ENCODE peak calls at places on chromosomes 2 and 18, in five cellular contexts. H is SK-N-SH, F is K562, E is HepG2, I is GM12878. M is an unnamed sample.
A peak's percentile ranks its signal among the peaks of the same experiment; 100 is the strongest.

GRCh38 chr18:76824136-76824676 is 1.8 kb downstream of the ZNF236 start:
- DNase-seq in H (no peak), F (no peak), E (no peak), I (no peak), M (no peak)

GRCh38 chr18:10142496-10143160 is 228.8 kb downstream of the VAPA start:
- DNase-seq in H (no peak), F (no peak), E (no peak), I (no peak), M (peak; percentile 31)

GRCh38 chr2:38690499-38691420 is 24.8 kb downstream of the GALM start:
- DNase-seq in H (peak; percentile 40), F (peak; percentile 78), E (peak; percentile 85), I (no peak), M (peak; percentile 97)

GRCh38 chr2:119223521-119224390 is at the start of gene STEAP3:
- DNase-seq in H (peak; percentile 93), F (peak; percentile 97), E (peak; percentile 74), I (no peak), M (peak; percentile 35)

GRCh38 chr2:80548469-80548868 is 243.9 kb upstream of the LRRTM1 start:
- DNase-seq in H (no peak), F (no peak), E (no peak), I (no peak), M (no peak)

GRCh38 chr2:667332-668000 is 9.7 kb downstream of the TMEM18 start:
- DNase-seq in H (peak; percentile 76), F (peak; percentile 44), E (peak; percentile 58), I (no peak), M (peak; percentile 85)

GRCh38 chr2:176614049-176614448 is 344.8 kb downstream of the MTX2 start:
- DNase-seq in H (no peak), F (no peak), E (no peak), I (no peak), M (no peak)

GRCh38 chr2:135820003-135820618 is 16.9 kb downstream of the LCT start:
- DNase-seq in H (no peak), F (no peak), E (no peak), I (peak; percentile 48), M (peak; percentile 72)

GRCh38 chr2:215830313-215830712 is 183.0 kb downstream of the MREG start:
- DNase-seq in H (no peak), F (peak; percentile 71), E (peak; percentile 55), I (no peak), M (peak; percentile 67)

GRCh38 chr18:6976935-6977334 is 140.7 kb downstream of the LAMA1 start:
- DNase-seq in H (no peak), F (no peak), E (no peak), I (no peak), M (no peak)

GRCh38 chr18:49849331-49850217 is 36.2 kb upstream of the ACAA2 start:
- DNase-seq in H (no peak), F (peak; percentile 24), E (peak; percentile 42), I (no peak), M (peak; percentile 92)

GRCh38 chr2:201353116-201353515 is 4.0 kb downstream of the FLACC1 start:
- DNase-seq in H (no peak), F (no peak), E (no peak), I (no peak), M (peak; percentile 71)

GRCh38 chr2:188245230-188245629 is 46.4 kb upstream of the GULP1 start:
- DNase-seq in H (no peak), F (no peak), E (no peak), I (no peak), M (no peak)

GRCh38 chr2:10329880-10330699 is 27.4 kb downstream of the HPCAL1 start:
- DNase-seq in H (no peak), F (no peak), E (peak; percentile 78), I (no peak), M (peak; percentile 67)

GRCh38 chr2:215439980-215440512 is 4.2 kb upstream of the FN1 start:
- DNase-seq in H (no peak), F (no peak), E (peak; percentile 69), I (no peak), M (no peak)

GRCh38 chr2:145464901-145465300 is 945.0 kb upstream of the ZEB2 start:
- DNase-seq in H (no peak), F (no peak), E (no peak), I (no peak), M (no peak)

GRCh38 chr18:79511271-79511670 is 115.5 kb downstream of the NFATC1 start:
- DNase-seq in H (no peak), F (no peak), E (no peak), I (no peak), M (no peak)

GRCh38 chr2:27075219-27075871 is 3.1 kb upstream of the EMILIN1 start:
- DNase-seq in H (peak; percentile 71), F (peak; percentile 47), E (no peak), I (peak; percentile 46), M (peak; percentile 26)

GRCh38 chr2:74008761-74009395 is 24.2 kb downstream of the TET3 start:
- DNase-seq in H (no peak), F (no peak), E (no peak), I (no peak), M (no peak)

GRCh38 chr2:584863-585823 is 92.1 kb downstream of the TMEM18 start:
- DNase-seq in H (no peak), F (no peak), E (no peak), I (no peak), M (no peak)

GRCh38 chr18:8424917-8425725 is 184.1 kb upstream of the RAB12 start:
- DNase-seq in H (peak; percentile 66), F (no peak), E (peak; percentile 13), I (no peak), M (peak; percentile 75)

GRCh38 chr2:154699560-154699901 is 1.0 kb downstream of the KCNJ3 start:
- DNase-seq in H (no peak), F (no peak), E (no peak), I (no peak), M (no peak)

GRCh38 chr2:127664065-127664894 is 11.1 kb downstream of the LIMS2 start:
- DNase-seq in H (no peak), F (no peak), E (no peak), I (no peak), M (no peak)

GRCh38 chr18:40810371-40810770 is 1144.7 kb upstream of the PIK3C3 start:
- DNase-seq in H (no peak), F (no peak), E (no peak), I (no peak), M (peak; percentile 51)

GRCh38 chr2:27095745-27096651 is 9.4 kb downstream of the KHK start:
- DNase-seq in H (peak; percentile 91), F (peak; percentile 77), E (peak; percentile 97), I (no peak), M (peak; percentile 57)

GRCh38 chr2:23524261-23524706 is 139.3 kb downstream of the KLHL29 start:
- DNase-seq in H (no peak), F (no peak), E (no peak), I (no peak), M (peak; percentile 62)

GRCh38 chr2:80364511-80365212 is 60.1 kb upstream of the LRRTM1 start:
- DNase-seq in H (no peak), F (no peak), E (no peak), I (no peak), M (no peak)

GRCh38 chr2:13662055-13662454 is 945.3 kb downstream of the TRIB2 start:
- DNase-seq in H (no peak), F (no peak), E (no peak), I (no peak), M (peak; percentile 27)

GRCh38 chr2:227817940-227818568 is 4.4 kb downstream of the CCL20 start:
- DNase-seq in H (peak; percentile 4), F (no peak), E (peak; percentile 95), I (peak; percentile 45), M (peak; percentile 100)

GRCh38 chr2:70906022-70906421 is 29.7 kb upstream of the ATP6V1B1 start:
- DNase-seq in H (no peak), F (no peak), E (no peak), I (no peak), M (no peak)
- H3K27me3 ChIP-seq in H (no peaks in the 10 kb centered on the region), F (peaks cover 46% of the 10 kb centered on the region), E (no peaks in the 10 kb centered on the region), I (peaks cover 50% of the 10 kb centered on the region), M (peaks cover 8% of the 10 kb centered on the region)

DNA sequence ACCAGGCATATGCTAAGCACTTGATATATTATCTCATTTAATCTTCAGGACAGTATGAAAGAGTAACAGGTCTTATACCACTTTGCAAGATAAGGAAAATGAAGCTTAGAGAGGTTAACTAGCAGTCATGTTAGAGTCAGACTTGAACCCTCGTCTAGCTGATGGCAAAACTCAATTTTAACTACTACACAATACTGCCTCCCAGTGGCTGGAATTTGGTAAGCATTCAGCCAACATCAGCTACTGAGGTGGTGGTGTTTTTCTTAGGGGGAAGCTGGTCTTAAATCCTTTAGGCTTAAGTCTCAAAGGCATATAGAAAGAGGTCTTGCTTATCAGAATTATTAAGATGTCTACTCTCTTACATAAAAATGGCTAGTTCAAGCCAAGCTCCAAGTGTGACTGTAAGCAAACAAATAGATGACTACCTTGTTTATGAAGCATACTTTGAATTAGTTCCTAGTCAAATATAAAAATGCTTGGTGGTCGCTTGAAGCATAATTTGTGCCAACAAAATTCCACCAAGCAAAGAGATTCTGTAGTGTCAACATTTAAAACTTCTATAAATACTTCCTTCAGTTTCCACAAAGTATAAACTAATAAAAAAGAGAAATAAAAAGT is 325.4 kb upstream of the FIGN start:
- DNase-seq in H (peak; percentile 14), F (peak; percentile 6), E (peak; percentile 53), I (peak; percentile 13), M (peak; percentile 21)
- TF ChIP-seq SMC3 in H (peak; percentile 57), F (no peak), E (peak; percentile 72), I (peak; percentile 81), M (peak; percentile 59)

DNA sequence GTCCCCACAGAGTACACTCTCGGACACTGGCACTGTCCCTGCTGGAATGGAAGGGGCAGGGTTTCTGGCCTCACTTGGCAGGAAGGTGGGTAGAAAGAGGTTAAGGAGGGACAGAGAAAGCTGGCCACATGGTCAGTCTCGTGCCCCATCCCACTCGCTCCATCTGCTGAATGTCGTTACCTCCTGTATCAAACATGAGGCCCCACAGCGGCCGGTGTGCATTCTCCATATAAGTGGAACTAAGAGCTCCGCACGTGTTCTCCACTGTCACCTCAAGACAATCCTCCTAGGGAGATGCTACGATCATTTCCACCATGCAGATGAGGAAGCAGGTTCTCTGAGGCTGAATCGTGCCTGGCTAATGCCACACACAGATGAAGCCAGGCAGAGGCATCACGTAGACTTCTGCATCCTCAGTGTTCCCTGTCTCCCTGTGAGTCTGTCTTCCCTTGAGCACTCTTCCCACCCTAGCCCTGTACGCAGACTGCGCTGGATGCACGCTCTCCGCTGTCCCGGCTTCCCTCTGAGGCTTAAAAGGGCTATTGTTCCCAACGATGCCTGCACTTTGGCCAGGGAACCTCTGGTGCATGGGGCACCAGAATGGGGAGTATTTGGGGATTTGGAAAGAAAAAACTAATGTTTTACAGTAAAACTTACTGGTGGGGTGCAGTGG is 35.1 kb downstream of the MAL start:
- DNase-seq in H (no peak), F (no peak), E (peak; percentile 60), I (no peak), M (no peak)
- H3K27me3 ChIP-seq in H (peaks cover 66% of the 10 kb centered on the region), F (peaks cover 18% of the 10 kb centered on the region), E (peaks cover 5% of the 10 kb centered on the region), I (no peaks in the 10 kb centered on the region), M (peaks cover 31% of the 10 kb centered on the region)

GRCh38 chr2:179677746-179678505 is 183.5 kb downstream of the ZNF385B start:
- DNase-seq in H (no peak), F (no peak), E (no peak), I (no peak), M (no peak)
- TF ChIP-seq SMC3 in H (no peak), F (no peak), E (no peak), I (no peak), M (no peak)

GRCh38 chr2:240814280-240814679 is 5.7 kb downstream of the KIF1A start:
- DNase-seq in H (no peak), F (no peak), E (no peak), I (no peak), M (no peak)
- H3K27me3 ChIP-seq in H (peaks cover 11% of the 10 kb centered on the region), F (no peaks in the 10 kb centered on the region), E (peaks cover 12% of the 10 kb centered on the region), I (no peaks in the 10 kb centered on the region), M (peaks cover 26% of the 10 kb centered on the region)